ENCODE peak calls at places on chromosomes 12 and 14, in four cellular contexts. R is NK-92 treated with Interleukin-12 subunit alpha and Interleukin-12 subunit beta, amount 100 ng/mL, for 24 hours; S is AG08396; X is EL. D is an unnamed sample.

GRCh38 chr12:30902001-30902400 is 24.5 kb upstream of the TSPAN11 start:
- DNase-seq in R (no peak), S (no peak), X (peak), D (no peak)

GRCh38 chr12:94427520-94428381 is 31.9 kb downstream of the CEP83 start:
- DNase-seq in R (no peak), S (peak), X (peak), D (peak)

GRCh38 chr12:79590751-79591150 is 100.0 kb downstream of the PAWR start:
- DNase-seq in R (no peak), S (no peak), X (no peak), D (no peak)

GRCh38 chr12:9033244-9033887 is 44.0 kb downstream of the KLRG1 start:
- DNase-seq in R (no peak), S (no peak), X (no peak), D (no peak)

GRCh38 chr14:105853907-105854599 is 327.7 kb downstream of the TMEM121 start:
- DNase-seq in R (no peak), S (no peak), X (no peak), D (no peak)

GRCh38 chr14:21093769-21094681 is 4.4 kb downstream of the ZNF219 start:
- DNase-seq in R (no peak), S (no peak), X (no peak), D (no peak)

GRCh38 chr14:52043690-52044089 is 25.2 kb downstream of the NID2 start:
- DNase-seq in R (peak), S (peak), X (peak), D (no peak)

GRCh38 chr14:105294142-105294597 is 6.6 kb downstream of the BRF1 start:
- DNase-seq in R (no peak), S (peak), X (no peak), D (no peak)

GRCh38 chr12:6463211-6463610 is 7.3 kb downstream of the VAMP1 start:
- DNase-seq in R (no peak), S (no peak), X (no peak), D (no peak)

GRCh38 chr12:51028126-51028810 is 2.1 kb upstream of the SLC11A2 start:
- DNase-seq in R (no peak), S (peak), X (peak), D (peak)

GRCh38 chr14:104708606-104709268 is 15.3 kb upstream of the ADSS1 start:
- DNase-seq in R (peak), S (peak), X (peak), D (peak)

GRCh38 chr14:97458302-97459137 is 661.3 kb downstream of the VRK1 start:
- DNase-seq in R (peak), S (no peak), X (no peak), D (no peak)

GRCh38 chr12:2064078-2064507 is 11.3 kb downstream of the CACNA1C start:
- DNase-seq in R (no peak), S (peak), X (peak), D (peak)

GRCh38 chr14:23704890-23705289 is 68.7 kb downstream of the DHRS2 start:
- DNase-seq in R (no peak), S (no peak), X (peak), D (no peak)

GRCh38 chr12:88448337-88448944 is 131.8 kb downstream of the KITLG start:
- DNase-seq in R (no peak), S (no peak), X (no peak), D (no peak)

GRCh38 chr12:126772171-126772864 is 1494.7 kb upstream of the TMEM132C start:
- DNase-seq in R (no peak), S (no peak), X (peak), D (peak)

D was measured in A172.